ENCODE peak calls at places on chromosomes 7 and 10, in four cellular contexts. M is stomach, V is brain microvascular endothelial cell, W is astrocyte of the spinal cord. O is an unnamed sample.

GRCh38 chr7:142461437-142461836 is 203.6 kb upstream of the PRSS58 start:
- DNase-seq in M (no peak), V (peak; percentile 81), W (peak; percentile 90), O (no peak)

GRCh38 chr7:50978633-50979215 is 196.0 kb upstream of the GRB10 start:
- DNase-seq in M (no peak), V (peak; percentile 24), W (peak; percentile 62), O (no peak)

GRCh38 chr7:140746751-140747150 is 50.2 kb downstream of the NDUFB2 start:
- DNase-seq in M (no peak), V (no peak), W (no peak), O (no peak)

GRCh38 chr7:36967387-36967786 is 243.1 kb upstream of the AOAH start:
- DNase-seq in M (peak; percentile 57), V (peak; percentile 50), W (peak; percentile 71), O (no peak)

GRCh38 chr7:19442016-19442785 is 266.6 kb downstream of the POLR1F start:
- DNase-seq in M (no peak), V (peak; percentile 68), W (peak; percentile 70), O (no peak)

GRCh38 chr10:47294057-47294456 is 5.9 kb upstream of the GDF10 start:
- DNase-seq in M (peak; percentile 7), V (no peak), W (no peak), O (no peak)

GRCh38 chr10:126068357-126068756 is 172.0 kb downstream of the FANK1 start:
- DNase-seq in M (no peak), V (no peak), W (no peak), O (no peak)

GRCh38 chr7:20799566-20800377 is 13.1 kb upstream of the SP8 start:
- DNase-seq in M (no peak), V (no peak), W (no peak), O (no peak)

GRCh38 chr10:84204122-84204521 is 9.8 kb downstream of the CDHR1 start:
- DNase-seq in M (no peak), V (no peak), W (no peak), O (no peak)

GRCh38 chr10:120555436-120556163 is 98.6 kb downstream of the PLPP4 start:
- DNase-seq in M (no peak), V (no peak), W (no peak), O (no peak)

GRCh38 chr7:101391991-101392390 is 29.3 kb downstream of the COL26A1 start:
- DNase-seq in M (no peak), V (no peak), W (no peak), O (no peak)

GRCh38 chr10:4141471-4141870 is 356.5 kb upstream of the KLF6 start:
- DNase-seq in M (no peak), V (peak; percentile 22), W (peak; percentile 28), O (no peak)